ENCODE peak calls at places on chromosomes 3 and 15, in eight cellular contexts. One of them, this sample, is unnamed.

GRCh38 chr3:133097214-133097613 is 59.0 kb downstream of the TMEM108 start:
- DNase-seq in omental fat pad: no peak
- DNase-seq in GM04504: no peak
- DNase-seq in ascending aorta: no peak
- DNase-seq in HFFc6: no peak
- DNase-seq in NT2/D1: no peak
- DNase-seq in HCT116: no peak
- DNase-seq in CD8-positive, alpha-beta T cell: no peak
- DNase-seq in this sample: no peak

GRCh38 chr3:22360977-22361376 is 610.0 kb upstream of the ZNF385D start:
- DNase-seq in ascending aorta: no peak
- DNase-seq in HCT116: no peak
- DNase-seq in CD8-positive, alpha-beta T cell: no peak
- DNase-seq in GM04504: peak
- DNase-seq in NT2/D1: no peak
- DNase-seq in HFFc6: no peak
- DNase-seq in omental fat pad: no peak
- DNase-seq in this sample: no peak

GRCh38 chr3:168574455-168575158 is 478.9 kb upstream of the GOLIM4 start:
- DNase-seq in omental fat pad: no peak
- DNase-seq in CD8-positive, alpha-beta T cell: no peak
- DNase-seq in HCT116: no peak
- DNase-seq in ascending aorta: no peak
- DNase-seq in HFFc6: no peak
- DNase-seq in NT2/D1: no peak
- DNase-seq in GM04504: no peak
- DNase-seq in this sample: no peak

GRCh38 chr3:112327371-112327951 is 5.5 kb upstream of the CD200 start:
- DNase-seq in NT2/D1: no peak
- DNase-seq in CD8-positive, alpha-beta T cell: no peak
- DNase-seq in GM04504: peak
- DNase-seq in omental fat pad: no peak
- DNase-seq in HCT116: peak
- DNase-seq in ascending aorta: no peak
- DNase-seq in HFFc6: peak
- DNase-seq in this sample: no peak

GRCh38 chr3:17585561-17586325 is 156.7 kb downstream of the TBC1D5 start:
- DNase-seq in HFFc6: no peak
- DNase-seq in GM04504: no peak
- DNase-seq in ascending aorta: no peak
- DNase-seq in CD8-positive, alpha-beta T cell: no peak
- DNase-seq in NT2/D1: no peak
- DNase-seq in HCT116: no peak
- DNase-seq in omental fat pad: no peak
- DNase-seq in this sample: no peak

GRCh38 chr15:64635486-64635815 is 139.9 kb downstream of the RBPMS2 start:
- DNase-seq in HCT116: no peak
- DNase-seq in ascending aorta: no peak
- DNase-seq in omental fat pad: no peak
- DNase-seq in CD8-positive, alpha-beta T cell: no peak
- DNase-seq in NT2/D1: no peak
- DNase-seq in HFFc6: peak
- DNase-seq in GM04504: peak
- DNase-seq in this sample: no peak

GRCh38 chr15:45121706-45122417 is 7.7 kb downstream of the DUOXA2 start:
- DNase-seq in HFFc6: peak
- DNase-seq in HCT116: peak
- DNase-seq in omental fat pad: no peak
- DNase-seq in NT2/D1: no peak
- DNase-seq in GM04504: peak
- DNase-seq in CD8-positive, alpha-beta T cell: no peak
- DNase-seq in ascending aorta: no peak
- DNase-seq in this sample: no peak

GRCh38 chr15:39668457-39668856 is 87.6 kb downstream of the THBS1 start:
- DNase-seq in NT2/D1: no peak
- DNase-seq in omental fat pad: no peak
- DNase-seq in GM04504: no peak
- DNase-seq in HCT116: no peak
- DNase-seq in CD8-positive, alpha-beta T cell: no peak
- DNase-seq in ascending aorta: no peak
- DNase-seq in HFFc6: no peak
- DNase-seq in this sample: no peak

GRCh38 chr3:54046677-54047214 is 75.6 kb upstream of the CACNA2D3 start:
- DNase-seq in CD8-positive, alpha-beta T cell: no peak
- DNase-seq in HFFc6: no peak
- DNase-seq in ascending aorta: no peak
- DNase-seq in NT2/D1: no peak
- DNase-seq in HCT116: no peak
- DNase-seq in GM04504: no peak
- DNase-seq in omental fat pad: no peak
- DNase-seq in this sample: no peak

GRCh38 chr3:12993623-12994356 is 79.4 kb downstream of the IQSEC1 start:
- DNase-seq in CD8-positive, alpha-beta T cell: no peak
- DNase-seq in HFFc6: no peak
- DNase-seq in HCT116: no peak
- DNase-seq in GM04504: no peak
- DNase-seq in NT2/D1: peak
- DNase-seq in omental fat pad: no peak
- DNase-seq in ascending aorta: no peak
- DNase-seq in this sample: no peak

GRCh38 chr15:84643838-84644237 is 10.2 kb downstream of the WDR73 start:
- DNase-seq in ascending aorta: no peak
- DNase-seq in HFFc6: no peak
- DNase-seq in CD8-positive, alpha-beta T cell: no peak
- DNase-seq in GM04504: no peak
- DNase-seq in omental fat pad: no peak
- DNase-seq in NT2/D1: no peak
- DNase-seq in HCT116: no peak
- DNase-seq in this sample: no peak

GRCh38 chr15:25783607-25784131 is 79.5 kb downstream of the ATP10A start:
- DNase-seq in ascending aorta: no peak
- DNase-seq in HFFc6: peak
- DNase-seq in GM04504: no peak
- DNase-seq in omental fat pad: no peak
- DNase-seq in CD8-positive, alpha-beta T cell: peak
- DNase-seq in HCT116: no peak
- DNase-seq in NT2/D1: peak
- DNase-seq in this sample: peak

GRCh38 chr15:30649952-30650929 is 24.3 kb downstream of the ARHGAP11B start:
- DNase-seq in omental fat pad: no peak
- DNase-seq in HFFc6: peak
- DNase-seq in GM04504: no peak
- DNase-seq in ascending aorta: no peak
- DNase-seq in HCT116: no peak
- DNase-seq in CD8-positive, alpha-beta T cell: no peak
- DNase-seq in NT2/D1: no peak
- DNase-seq in this sample: no peak

GRCh38 chr3:72155391-72156064 is 370.6 kb upstream of the PROK2 start:
- DNase-seq in CD8-positive, alpha-beta T cell: no peak
- DNase-seq in HFFc6: peak
- DNase-seq in omental fat pad: no peak
- DNase-seq in GM04504: peak
- DNase-seq in NT2/D1: no peak
- DNase-seq in ascending aorta: peak
- DNase-seq in HCT116: no peak
- DNase-seq in this sample: no peak

GRCh38 chr3:131608741-131609140 is 106.0 kb upstream of the MRPL3 start:
- DNase-seq in NT2/D1: no peak
- DNase-seq in HFFc6: no peak
- DNase-seq in CD8-positive, alpha-beta T cell: no peak
- DNase-seq in GM04504: no peak
- DNase-seq in omental fat pad: no peak
- DNase-seq in HCT116: no peak
- DNase-seq in ascending aorta: no peak
- DNase-seq in this sample: no peak

GRCh38 chr15:77023576-77024272 is 28.8 kb downstream of the PSTPIP1 start:
- DNase-seq in omental fat pad: no peak
- DNase-seq in ascending aorta: no peak
- DNase-seq in HFFc6: no peak
- DNase-seq in GM04504: no peak
- DNase-seq in NT2/D1: no peak
- DNase-seq in CD8-positive, alpha-beta T cell: no peak
- DNase-seq in HCT116: no peak
- DNase-seq in this sample: peak

This sample was measured in stimulated activated CD8-positive, alpha-beta memory T cell treated with anti-CD3 and anti-CD28 coated beads, Interleukin-4, amount 100 ng/mL, for 48 hours.